ENCODE peak calls at places on chromosomes 16 and 17, in seven cellular contexts. L, B, O, H, W, D and V are unnamed samples.

GRCh38 chr17:14098246-14098645 is 28.9 kb downstream of the COX10 start:
- DNase-seq in L (no peak), H (no peak), O (no peak), D (no peak), W (no peak), B (no peak), V (no peak)

GRCh38 chr16:57966133-57966805 is 4.7 kb downstream of the CNGB1 start:
- DNase-seq in W (peak; percentile 41), O (no peak), D (no peak), L (no peak), H (no peak), B (no peak), V (no peak)

GRCh38 chr16:6682142-6682811 is 650.4 kb upstream of the RBFOX1 start:
- DNase-seq in W (peak; percentile 58), D (peak; percentile 38), O (no peak), L (no peak), H (peak; percentile 34), B (peak; percentile 29), V (no peak)

GRCh38 chr16:81513204-81514040 is 68.8 kb downstream of the CMIP start:
- DNase-seq in L (no peak), W (no peak), B (peak; percentile 33), O (no peak), D (no peak), H (no peak), V (no peak)

GRCh38 chr16:11471548-11471947 is 115.2 kb downstream of the LITAF start:
- DNase-seq in L (no peak), O (no peak), B (no peak), H (no peak), W (no peak), D (no peak), V (no peak)

GRCh38 chr17:42775534-42776098 is 2.4 kb downstream of the VPS25 start:
- DNase-seq in B (no peak), D (peak; percentile 63), O (no peak), H (peak; percentile 88), L (no peak), W (no peak), V (no peak)

GRCh38 chr16:11639925-11640899 is 28.0 kb upstream of the SNN start:
- DNase-seq in W (peak; percentile 97), D (no peak), L (no peak), B (peak; percentile 67), H (peak; percentile 88), O (no peak), V (no peak)

GRCh38 chr16:20911361-20911760 is 10.8 kb downstream of the LYRM1 start:
- DNase-seq in B (no peak), D (no peak), H (peak; percentile 74), W (no peak), O (no peak), L (no peak), V (no peak)

GRCh38 chr16:4994719-4995434 is 36.7 kb downstream of the SEC14L5 start:
- DNase-seq in O (no peak), B (peak; percentile 52), D (no peak), H (no peak), L (no peak), W (no peak), V (no peak)

GRCh38 chr16:54178491-54178976 is 108.1 kb downstream of the IRX3 start:
- DNase-seq in O (no peak), B (no peak), L (no peak), D (no peak), W (no peak), H (no peak), V (no peak)

GRCh38 chr17:73307130-73307529 is 4.7 kb downstream of the CDC42EP4 start:
- DNase-seq in B (no peak), L (no peak), O (no peak), H (no peak), W (peak; percentile 86), D (no peak), V (no peak)